ENCODE peak calls at places on chromosomes 13 and 19, in five cellular contexts. One of them, this sample, is unnamed.

GRCh38 chr13:43546260-43546659 is 240.5 kb downstream of the ENOX1 start:
- DNase-seq in WERI-Rb-1: no peak
- DNase-seq in uterus: peak
- DNase-seq in IMR-90: no peak
- DNase-seq in lower lobe of right lung: no peak
- DNase-seq in this sample: no peak

GRCh38 chr19:14672043-14672872 is 2.4 kb downstream of the ADGRE3 start:
- DNase-seq in uterus: no peak
- DNase-seq in WERI-Rb-1: no peak
- DNase-seq in lower lobe of right lung: no peak
- DNase-seq in IMR-90: no peak
- DNase-seq in this sample: no peak

GRCh38 chr19:17794731-17795494 is at the start of gene B3GNT3:
- DNase-seq in WERI-Rb-1: no peak
- DNase-seq in lower lobe of right lung: peak
- DNase-seq in IMR-90: no peak
- DNase-seq in uterus: no peak
- DNase-seq in this sample: no peak

GRCh38 chr19:35501684-35502083 is 11.4 kb upstream of the KRTDAP start:
- DNase-seq in WERI-Rb-1: no peak
- DNase-seq in IMR-90: no peak
- DNase-seq in lower lobe of right lung: no peak
- DNase-seq in uterus: peak
- DNase-seq in this sample: peak

GRCh38 chr19:18939922-18940775 is 868 bp downstream of the HOMER3 start:
- DNase-seq in uterus: peak
- DNase-seq in IMR-90: peak
- DNase-seq in lower lobe of right lung: no peak
- DNase-seq in WERI-Rb-1: peak
- DNase-seq in this sample: peak

GRCh38 chr19:38735257-38735686 is 9.0 kb downstream of the CAPN12 start:
- DNase-seq in lower lobe of right lung: peak
- DNase-seq in WERI-Rb-1: peak
- DNase-seq in IMR-90: no peak
- DNase-seq in uterus: peak
- DNase-seq in this sample: no peak

GRCh38 chr19:29098863-29099481 is 114.0 kb downstream of the UQCRFS1 start:
- DNase-seq in IMR-90: peak
- DNase-seq in WERI-Rb-1: no peak
- DNase-seq in lower lobe of right lung: peak
- DNase-seq in uterus: peak
- DNase-seq in this sample: no peak

GRCh38 chr13:55571237-55571867 is 1569.4 kb upstream of the PRR20A start:
- DNase-seq in uterus: no peak
- DNase-seq in WERI-Rb-1: no peak
- DNase-seq in IMR-90: no peak
- DNase-seq in lower lobe of right lung: no peak
- DNase-seq in this sample: no peak

GRCh38 chr19:23440207-23440606 is 44.9 kb upstream of the ZNF91 start:
- DNase-seq in uterus: no peak
- DNase-seq in WERI-Rb-1: peak
- DNase-seq in lower lobe of right lung: no peak
- DNase-seq in IMR-90: no peak
- DNase-seq in this sample: no peak

GRCh38 chr13:75694742-75695141 is 58.6 kb downstream of the LMO7 start:
- DNase-seq in lower lobe of right lung: no peak
- DNase-seq in WERI-Rb-1: no peak
- DNase-seq in uterus: no peak
- DNase-seq in IMR-90: no peak
- DNase-seq in this sample: no peak

GRCh38 chr19:24052811-24053210 is 34.2 kb upstream of the ZNF254 start:
- DNase-seq in lower lobe of right lung: no peak
- DNase-seq in IMR-90: peak
- DNase-seq in uterus: no peak
- DNase-seq in WERI-Rb-1: no peak
- DNase-seq in this sample: no peak

GRCh38 chr19:1466461-1467227 is 12.4 kb downstream of the C19orf25 start:
- DNase-seq in WERI-Rb-1: no peak
- DNase-seq in uterus: no peak
- DNase-seq in lower lobe of right lung: no peak
- DNase-seq in IMR-90: no peak
- DNase-seq in this sample: no peak

GRCh38 chr19:55373318-55373992 is 3.2 kb upstream of the TMEM190 start:
- DNase-seq in WERI-Rb-1: no peak
- DNase-seq in IMR-90: no peak
- DNase-seq in uterus: no peak
- DNase-seq in lower lobe of right lung: no peak
- DNase-seq in this sample: no peak

GRCh38 chr19:42023121-42023942 is 29.3 kb upstream of the ATP1A3 start:
- DNase-seq in WERI-Rb-1: peak
- DNase-seq in uterus: no peak
- DNase-seq in IMR-90: peak
- DNase-seq in lower lobe of right lung: no peak
- DNase-seq in this sample: no peak

GRCh38 chr19:8461891-8462290 is 17.1 kb downstream of the HNRNPM start:
- DNase-seq in lower lobe of right lung: no peak
- DNase-seq in IMR-90: no peak
- DNase-seq in uterus: no peak
- DNase-seq in WERI-Rb-1: no peak
- DNase-seq in this sample: no peak

GRCh38 chr13:91747164-91747563 is 348.7 kb downstream of the GPC5 start:
- DNase-seq in uterus: no peak
- DNase-seq in lower lobe of right lung: no peak
- DNase-seq in WERI-Rb-1: no peak
- DNase-seq in IMR-90: no peak
- DNase-seq in this sample: no peak

GRCh38 chr19:27671876-27672275 is 1541.1 kb downstream of the UQCRFS1 start:
- DNase-seq in uterus: no peak
- DNase-seq in IMR-90: no peak
- DNase-seq in WERI-Rb-1: no peak
- DNase-seq in lower lobe of right lung: no peak
- DNase-seq in this sample: no peak

GRCh38 chr13:40445557-40445990 is 220.9 kb downstream of the FOXO1 start:
- DNase-seq in uterus: no peak
- DNase-seq in WERI-Rb-1: peak
- DNase-seq in lower lobe of right lung: peak
- DNase-seq in IMR-90: no peak
- DNase-seq in this sample: no peak

GRCh38 chr19:10290439-10290875 is 705 bp downstream of the ICAM5 start:
- DNase-seq in IMR-90: peak
- DNase-seq in WERI-Rb-1: no peak
- DNase-seq in uterus: no peak
- DNase-seq in lower lobe of right lung: no peak
- DNase-seq in this sample: no peak

GRCh38 chr19:24127601-24128000 is 40.6 kb downstream of the ZNF254 start:
- DNase-seq in WERI-Rb-1: no peak
- DNase-seq in IMR-90: no peak
- DNase-seq in lower lobe of right lung: no peak
- DNase-seq in uterus: no peak
- DNase-seq in this sample: no peak

GRCh38 chr13:71751074-71751473 is 115.9 kb downstream of the DACH1 start:
- DNase-seq in uterus: no peak
- DNase-seq in lower lobe of right lung: no peak
- DNase-seq in WERI-Rb-1: no peak
- DNase-seq in IMR-90: no peak
- DNase-seq in this sample: no peak

GRCh38 chr13:88526186-88526852 is 855.1 kb downstream of the SLITRK5 start:
- DNase-seq in WERI-Rb-1: no peak
- DNase-seq in IMR-90: no peak
- DNase-seq in uterus: no peak
- DNase-seq in lower lobe of right lung: no peak
- DNase-seq in this sample: no peak

DNA sequence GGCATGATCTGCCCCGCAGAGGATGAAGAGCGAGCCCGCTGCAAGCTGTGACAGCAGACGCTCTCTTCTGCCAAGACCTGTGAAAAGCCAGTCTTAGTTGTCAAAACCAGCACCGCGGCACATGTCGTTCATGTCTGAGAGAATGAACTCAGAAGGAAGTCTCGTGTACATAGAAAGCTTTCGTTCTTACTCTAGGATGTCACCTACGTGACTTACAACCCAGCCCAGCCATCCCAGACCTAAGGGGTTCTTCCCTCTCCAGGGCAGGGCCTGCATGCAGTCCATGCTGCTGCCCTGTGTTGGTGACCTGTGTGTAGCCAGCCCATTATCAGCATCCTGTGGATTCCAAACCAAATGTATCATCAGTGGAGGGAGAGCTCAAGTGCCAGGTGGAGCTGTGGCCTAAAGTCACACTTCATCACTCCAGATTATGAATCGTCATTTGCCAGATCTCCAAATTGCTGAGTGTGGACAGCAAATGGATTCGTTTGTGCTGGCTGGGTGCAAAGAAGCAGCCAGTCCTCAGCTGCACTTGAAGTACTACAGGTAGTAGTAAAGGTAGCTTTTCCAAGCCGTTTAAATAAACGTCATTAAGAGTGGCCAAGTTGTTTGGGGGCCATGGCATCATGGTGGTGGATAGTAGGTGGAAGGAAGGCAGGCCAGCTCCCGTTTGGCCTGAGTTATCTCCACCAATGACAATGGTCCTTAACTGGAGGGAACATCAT is 73.9 kb upstream of the GPR183 start:
- DNase-seq in IMR-90: peak
- DNase-seq in WERI-Rb-1: no peak
- DNase-seq in uterus: no peak
- DNase-seq in lower lobe of right lung: no peak
- DNase-seq in this sample: no peak
- H3K27ac ChIP-seq in IMR-90: no peak
- H3K27ac ChIP-seq in WERI-Rb-1: no peak
- H3K27ac ChIP-seq in uterus: no peak
- H3K27ac ChIP-seq in lower lobe of right lung: no peak
- H3K27ac ChIP-seq in this sample: no peak

GRCh38 chr13:23804166-23804565 is 85.0 kb downstream of the MIPEP start:
- DNase-seq in WERI-Rb-1: no peak
- DNase-seq in uterus: no peak
- DNase-seq in lower lobe of right lung: no peak
- DNase-seq in IMR-90: no peak
- DNase-seq in this sample: no peak

GRCh38 chr13:23808803-23809202 is 80.4 kb downstream of the MIPEP start:
- DNase-seq in WERI-Rb-1: no peak
- DNase-seq in lower lobe of right lung: no peak
- DNase-seq in uterus: no peak
- DNase-seq in IMR-90: no peak
- DNase-seq in this sample: no peak

GRCh38 chr13:23805015-23805583 is 84.1 kb downstream of the MIPEP start:
- DNase-seq in lower lobe of right lung: no peak
- DNase-seq in WERI-Rb-1: no peak
- DNase-seq in uterus: no peak
- DNase-seq in IMR-90: no peak
- DNase-seq in this sample: no peak

GRCh38 chr13:23810842-23811241 is 78.4 kb downstream of the MIPEP start:
- DNase-seq in lower lobe of right lung: no peak
- DNase-seq in IMR-90: no peak
- DNase-seq in WERI-Rb-1: no peak
- DNase-seq in uterus: no peak
- DNase-seq in this sample: no peak

GRCh38 chr13:23806874-23807522 is 82.2 kb downstream of the MIPEP start:
- DNase-seq in uterus: no peak
- DNase-seq in lower lobe of right lung: no peak
- DNase-seq in IMR-90: peak
- DNase-seq in WERI-Rb-1: no peak
- DNase-seq in this sample: no peak
- H3K27ac ChIP-seq in uterus: no peak
- H3K27ac ChIP-seq in lower lobe of right lung: no peak
- H3K27ac ChIP-seq in IMR-90: peak
- H3K27ac ChIP-seq in WERI-Rb-1: no peak
- H3K27ac ChIP-seq in this sample: no peak

DNA sequence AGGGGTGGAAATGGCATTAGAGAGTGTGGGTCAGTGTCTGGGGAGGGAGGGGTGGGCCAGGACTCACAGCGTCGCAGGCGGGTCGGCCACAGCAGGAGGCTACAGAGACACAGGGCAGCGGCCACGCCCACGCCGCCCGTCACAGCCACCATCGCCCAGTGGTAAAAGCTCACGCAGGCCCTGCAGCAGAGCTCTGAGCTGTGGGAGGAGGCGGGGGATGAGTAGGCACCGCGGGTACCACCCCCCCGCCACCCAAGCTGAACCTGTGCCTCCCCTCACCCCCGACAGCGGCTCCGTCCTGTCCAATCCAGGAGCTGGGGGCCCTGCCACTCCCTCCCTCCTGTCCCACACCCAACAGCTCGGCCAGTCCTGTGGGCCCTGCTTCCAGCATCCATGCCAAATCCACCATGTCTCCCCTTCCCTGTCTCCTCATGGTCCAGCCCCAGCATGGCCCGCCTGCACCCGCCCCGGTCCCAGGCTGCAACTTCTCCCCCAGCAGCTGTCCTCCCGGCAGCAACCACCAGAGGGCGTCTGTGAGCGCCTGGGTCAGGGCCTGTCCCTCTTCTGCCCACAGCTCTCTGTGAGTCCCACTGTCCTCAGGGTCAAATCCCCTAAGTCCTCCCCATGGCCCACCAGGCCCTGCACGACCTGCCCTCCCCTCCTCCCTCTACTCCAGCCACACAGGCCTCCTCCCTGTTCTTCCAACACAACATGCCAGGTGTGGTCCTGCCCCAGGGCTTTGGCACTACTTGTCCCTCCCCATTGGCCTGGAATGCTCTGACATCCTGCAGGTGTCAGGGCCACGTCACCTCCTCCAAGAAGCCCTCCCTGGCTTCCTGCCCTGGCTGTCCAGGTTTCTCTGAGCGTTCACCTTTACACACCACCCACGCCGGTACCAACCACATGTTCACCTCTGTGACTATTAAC is 6.0 kb downstream of the TEKTIP1 start:
- DNase-seq in WERI-Rb-1: peak
- DNase-seq in lower lobe of right lung: peak
- DNase-seq in IMR-90: peak
- DNase-seq in uterus: peak
- DNase-seq in this sample: peak
- H3K27ac ChIP-seq in WERI-Rb-1: no peak
- H3K27ac ChIP-seq in lower lobe of right lung: no peak
- H3K27ac ChIP-seq in IMR-90: no peak
- H3K27ac ChIP-seq in uterus: no peak
- H3K27ac ChIP-seq in this sample: peak

DNA sequence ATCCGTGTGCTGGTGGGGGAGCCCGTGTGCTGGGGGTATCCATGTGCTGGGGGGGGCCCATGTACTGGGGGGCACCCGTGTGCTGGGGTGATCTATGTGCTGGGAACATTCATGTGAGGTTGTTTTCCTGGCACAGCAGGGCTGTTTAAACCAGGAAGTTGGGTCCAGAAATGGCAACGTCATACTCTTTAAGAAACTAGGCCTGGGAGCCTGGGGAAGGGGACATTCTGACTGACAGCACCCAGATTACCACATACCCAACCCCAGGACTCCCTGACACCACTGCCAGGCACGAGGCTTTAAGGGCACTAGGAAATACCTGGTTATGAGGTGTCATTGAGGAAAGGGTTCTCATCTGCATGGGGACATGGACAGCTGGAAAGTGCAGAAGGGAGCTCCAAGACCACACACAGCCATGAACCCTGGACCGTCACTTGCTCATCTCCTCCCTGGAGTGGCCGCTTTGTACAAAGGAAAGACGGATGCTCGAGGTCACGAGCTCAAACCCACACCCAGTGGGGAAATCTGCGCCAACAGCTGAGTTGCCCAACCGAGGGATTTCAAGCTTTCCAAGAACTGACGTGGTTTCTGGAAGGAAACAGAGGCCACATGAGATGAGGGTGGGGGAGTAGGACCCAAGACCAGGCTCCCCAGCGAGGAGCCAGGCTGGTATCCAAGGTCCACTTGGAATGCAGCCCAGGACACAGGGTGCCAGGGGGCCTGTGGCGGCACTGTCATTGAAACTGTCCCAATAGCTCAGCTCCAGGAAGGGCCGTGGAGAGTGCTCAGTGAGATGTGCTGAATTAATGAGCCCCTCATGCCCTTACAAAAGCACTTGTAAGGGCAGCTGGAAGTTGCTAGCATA is 40.9 kb downstream of the RAB20 start:
- DNase-seq in lower lobe of right lung: peak
- DNase-seq in uterus: peak
- DNase-seq in WERI-Rb-1: no peak
- DNase-seq in IMR-90: peak
- DNase-seq in this sample: peak
- H3K27ac ChIP-seq in lower lobe of right lung: peak
- H3K27ac ChIP-seq in uterus: peak
- H3K27ac ChIP-seq in WERI-Rb-1: no peak
- H3K27ac ChIP-seq in IMR-90: no peak
- H3K27ac ChIP-seq in this sample: peak

This sample was measured in caudate nucleus.